ENCODE peak calls at places on chromosomes 1 and 21, in ten cellular contexts. D is tibial nerve; Y is putamen; E is activated naive CD4-positive, alpha-beta T cell treated with anti-CD3 and anti-CD28 coated beads, Interleukin-2, amount 50 U/mL, for 16 hours; P is AG09309; U is lung; H is T-helper 1 cell; T is NCI-H69; I is iris pigment epithelial cell; S is NCI-H1417 treated with DMSO at 0.1 percent for 48 hours. V is an unnamed sample.

GRCh38 chr21:38863843-38864363 is 58.2 kb downstream of the ETS2 start:
- DNase-seq in E (no peak), S (no peak), P (no peak), D (no peak), Y (no peak), I (no peak), U (no peak), H (no peak), T (no peak), V (no peak)

GRCh38 chr1:47677241-47677940 is 239.5 kb downstream of the FOXD2 start:
- DNase-seq in D (no peak), E (no peak), Y (no peak), H (no peak), U (peak; percentile 23), T (no peak), I (no peak), P (no peak), S (no peak), V (no peak)

GRCh38 chr1:115641762-115642167 is at the start of gene VANGL1:
- DNase-seq in T (peak; percentile 70), S (no peak), Y (no peak), D (no peak), H (no peak), I (peak; percentile 73), U (peak; percentile 55), E (peak; percentile 24), P (no peak), V (no peak)

GRCh38 chr21:42125571-42126544 is 54.7 kb downstream of the UMODL1 start:
- DNase-seq in Y (no peak), E (no peak), U (peak; percentile 76), T (peak; percentile 46), S (no peak), I (peak; percentile 59), H (no peak), P (no peak), D (no peak), V (peak; percentile 64)

GRCh38 chr1:24874611-24875225 is 55.4 kb downstream of the RUNX3 start:
- DNase-seq in H (no peak), U (no peak), P (no peak), S (no peak), E (no peak), Y (no peak), T (no peak), D (no peak), I (no peak), V (no peak)

GRCh38 chr1:161718559-161719324 is 2.6 kb upstream of the FCRLB start:
- DNase-seq in H (no peak), D (no peak), P (no peak), T (no peak), U (no peak), E (no peak), Y (no peak), I (no peak), S (no peak), V (peak; percentile 23)

GRCh38 chr1:150662811-150663210 is 33.4 kb upstream of the ENSA start:
- DNase-seq in P (no peak), Y (no peak), E (no peak), U (no peak), T (no peak), S (no peak), H (no peak), D (no peak), I (no peak), V (no peak)

GRCh38 chr1:10962483-10962882 is 50.0 kb upstream of the TARDBP start:
- DNase-seq in H (no peak), E (no peak), U (no peak), Y (no peak), S (peak; percentile 85), P (no peak), I (peak; percentile 20), T (peak; percentile 91), D (no peak), V (peak; percentile 41)

GRCh38 chr1:7427901-7428300 is 343.2 kb upstream of the VAMP3 start:
- DNase-seq in I (peak; percentile 36), S (no peak), T (no peak), Y (no peak), U (no peak), D (no peak), E (no peak), H (no peak), P (no peak), V (no peak)

GRCh38 chr1:2459757-2460156 is 16.3 kb upstream of the PLCH2 start:
- DNase-seq in E (no peak), I (peak; percentile 11), U (no peak), Y (peak; percentile 83), T (no peak), H (no peak), D (no peak), S (no peak), P (peak; percentile 2), V (peak; percentile 34)

GRCh38 chr1:88877382-88877825 is 14.0 kb downstream of the GTF2B start:
- DNase-seq in P (no peak), U (no peak), I (peak; percentile 73), H (no peak), Y (no peak), T (peak; percentile 23), D (no peak), S (no peak), E (no peak), V (peak; percentile 39)

GRCh38 chr1:76939107-76939816 is 72.0 kb downstream of the ST6GALNAC5 start:
- DNase-seq in D (no peak), T (no peak), E (no peak), I (peak; percentile 84), H (no peak), Y (no peak), S (no peak), U (no peak), P (no peak), V (peak; percentile 38)

GRCh38 chr1:6998267-6998666 is 213.0 kb downstream of the CAMTA1 start:
- DNase-seq in T (peak; percentile 15), S (no peak), U (no peak), D (no peak), E (no peak), I (no peak), H (no peak), Y (no peak), P (no peak), V (no peak)

GRCh38 chr1:29514361-29515187 is 278.3 kb downstream of the PTPRU start:
- DNase-seq in S (no peak), D (no peak), P (no peak), E (no peak), H (no peak), I (no peak), U (peak; percentile 16), Y (no peak), T (peak; percentile 7), V (no peak)

GRCh38 chr1:61448934-61449368 is 276.0 kb downstream of the TM2D1 start:
- DNase-seq in T (peak; percentile 16), H (no peak), P (peak; percentile 84), S (no peak), I (no peak), Y (peak; percentile 26), E (no peak), U (no peak), D (peak; percentile 90), V (no peak)

GRCh38 chr1:1399870-1400575 is 888 bp upstream of the CCNL2 start:
- DNase-seq in S (no peak), D (no peak), P (no peak), H (no peak), Y (no peak), E (no peak), U (no peak), T (peak; percentile 48), I (peak; percentile 40), V (no peak)

GRCh38 chr1:63691672-63692425 is 82.0 kb upstream of the ROR1 start:
- DNase-seq in Y (peak; percentile 76), D (peak; percentile 86), U (peak; percentile 72), H (no peak), S (no peak), P (peak; percentile 94), I (peak; percentile 95), E (no peak), T (peak; percentile 83), V (peak; percentile 94)

GRCh38 chr1:117036018-117036421 is 24.1 kb upstream of the TTF2 start:
- DNase-seq in Y (no peak), T (peak; percentile 7), I (no peak), H (no peak), D (no peak), S (no peak), P (no peak), U (no peak), E (no peak), V (peak; percentile 81)

GRCh38 chr1:40860706-40861226 is 1.4 kb downstream of the CITED4 start:
- DNase-seq in P (no peak), I (no peak), S (no peak), D (peak; percentile 14), Y (no peak), H (no peak), U (no peak), T (no peak), E (no peak), V (no peak)

GRCh38 chr1:232462200-232462599 is 167.7 kb downstream of the SIPA1L2 start:
- DNase-seq in P (no peak), I (peak; percentile 14), Y (no peak), D (no peak), E (no peak), T (peak; percentile 11), H (no peak), U (no peak), S (peak; percentile 31), V (peak; percentile 82)

GRCh38 chr21:38165466-38166213 is 91.2 kb upstream of the KCNJ15 start:
- DNase-seq in Y (no peak), H (no peak), S (no peak), T (peak; percentile 83), D (no peak), U (no peak), I (no peak), E (no peak), P (no peak), V (no peak)

GRCh38 chr1:48676822-48677221 is 99.9 kb downstream of the BEND5 start:
- DNase-seq in I (no peak), S (no peak), P (no peak), D (no peak), E (no peak), T (no peak), H (no peak), U (no peak), Y (no peak), V (no peak)

GRCh38 chr1:32742956-32743355 is 40.4 kb upstream of the SYNC start:
- DNase-seq in T (peak; percentile 9), S (no peak), H (no peak), I (no peak), Y (no peak), P (no peak), D (no peak), E (no peak), U (no peak), V (no peak)

GRCh38 chr1:43554444-43554992 is 23.8 kb downstream of the PTPRF start:
- DNase-seq in D (no peak), P (peak; percentile 7), S (no peak), U (no peak), I (peak; percentile 59), H (no peak), T (peak; percentile 37), E (no peak), Y (no peak), V (peak; percentile 53)

GRCh38 chr1:211789641-211790464 is 40.7 kb downstream of the LPGAT1 start:
- DNase-seq in T (no peak), H (no peak), D (no peak), P (no peak), S (no peak), I (no peak), U (no peak), Y (no peak), E (no peak), V (no peak)

GRCh38 chr1:61427516-61427915 is 297.4 kb downstream of the TM2D1 start:
- DNase-seq in D (no peak), P (no peak), U (no peak), H (no peak), T (peak; percentile 60), S (no peak), E (no peak), I (no peak), Y (no peak), V (no peak)

GRCh38 chr21:36320421-36321324 is 676 bp downstream of the MORC3 start:
- DNase-seq in H (no peak), P (no peak), U (peak; percentile 66), S (no peak), T (peak; percentile 93), I (peak; percentile 73), Y (peak; percentile 72), E (no peak), D (peak; percentile 68), V (peak; percentile 32)

GRCh38 chr21:42223826-42224575 is 5.1 kb downstream of the ABCG1 start:
- DNase-seq in D (no peak), I (no peak), E (no peak), P (no peak), S (no peak), Y (no peak), U (no peak), H (no peak), T (no peak), V (no peak)